ENCODE peak calls at places on chromosome 7, in nine cellular contexts. D, Y, J, X, G, P, L, R and H are unnamed samples.

GRCh38 chr7:130154501-130155317 is 50.5 kb downstream of the TMEM209 start:
- DNase-seq in R (peak), D (no peak), L (no peak), X (no peak), Y (no peak), P (peak), J (no peak), G (no peak), H (peak)

GRCh38 chr7:85554294-85554877 is 367.5 kb upstream of the SEMA3D start:
- DNase-seq in D (no peak), X (no peak), L (no peak), R (peak), J (peak), Y (peak), G (peak), P (peak), H (peak)

GRCh38 chr7:26865094-26865388 is 651 bp upstream of the SKAP2 start:
- DNase-seq in X (no peak), P (no peak), J (no peak), G (no peak), D (no peak), Y (no peak), R (peak), L (no peak), H (no peak)

GRCh38 chr7:147432068-147432467 is 1158.5 kb upstream of the C7orf33 start:
- DNase-seq in L (no peak), D (no peak), G (no peak), Y (no peak), P (peak), R (peak), J (no peak), X (no peak), H (no peak)

GRCh38 chr7:91988213-91988612 is 47.6 kb downstream of the AKAP9 start:
- DNase-seq in R (no peak), L (no peak), Y (no peak), G (no peak), J (no peak), X (no peak), D (no peak), P (no peak), H (no peak)

GRCh38 chr7:5012985-5013384 is 32.7 kb upstream of the RBAK start:
- DNase-seq in X (no peak), J (no peak), Y (no peak), G (no peak), L (no peak), P (no peak), R (no peak), D (no peak), H (no peak)

GRCh38 chr7:116726149-116726548 is 54.2 kb downstream of the MET start:
- DNase-seq in G (no peak), Y (no peak), P (no peak), X (no peak), J (no peak), D (no peak), R (no peak), L (no peak), H (no peak)

GRCh38 chr7:42831051-42831952 is 80.6 kb downstream of the C7orf25 start:
- DNase-seq in Y (no peak), R (peak), D (peak), J (no peak), P (peak), X (no peak), G (peak), L (no peak), H (no peak)

GRCh38 chr7:31122649-31123058 is 70.5 kb downstream of the ADCYAP1R1 start:
- DNase-seq in J (no peak), R (peak), G (peak), X (peak), D (peak), P (peak), Y (peak), L (peak), H (peak)

GRCh38 chr7:105688617-105689016 is 107.3 kb upstream of the EFCAB10 start:
- DNase-seq in G (no peak), L (no peak), Y (no peak), P (no peak), R (no peak), J (no peak), D (no peak), X (no peak), H (no peak)

GRCh38 chr7:155358948-155359712 is 61.5 kb downstream of the INSIG1 start:
- DNase-seq in X (no peak), J (no peak), D (no peak), L (no peak), P (no peak), Y (no peak), G (no peak), R (no peak), H (no peak)

GRCh38 chr7:21670496-21670895 is 127.7 kb downstream of the DNAH11 start:
- DNase-seq in X (no peak), Y (no peak), P (no peak), J (no peak), G (no peak), R (no peak), D (no peak), L (no peak), H (no peak)

GRCh38 chr7:119756687-119757086 is 516.3 kb upstream of the KCND2 start:
- DNase-seq in Y (no peak), J (no peak), X (no peak), G (no peak), P (no peak), D (no peak), L (no peak), R (no peak), H (no peak)

GRCh38 chr7:29309041-29309860 is 114.7 kb downstream of the CHN2 start:
- DNase-seq in D (no peak), X (no peak), J (no peak), G (no peak), L (no peak), Y (no peak), P (no peak), R (no peak), H (no peak)

GRCh38 chr7:97012293-97013005 is 7.1 kb downstream of the DLX6 start:
- DNase-seq in D (no peak), Y (no peak), L (no peak), G (no peak), X (no peak), J (no peak), R (no peak), P (no peak), H (no peak)

GRCh38 chr7:114554781-114555537 is 140.3 kb downstream of the FOXP2 start:
- DNase-seq in Y (no peak), D (no peak), J (no peak), R (peak), G (peak), X (no peak), P (no peak), L (no peak), H (no peak)

GRCh38 chr7:13110107-13110506 is 422.7 kb downstream of the ARL4A start:
- DNase-seq in P (no peak), Y (no peak), J (no peak), X (no peak), L (no peak), D (no peak), G (no peak), R (no peak), H (no peak)

GRCh38 chr7:65953890-65954289 is 28.1 kb downstream of the GUSB start:
- DNase-seq in D (no peak), J (no peak), G (no peak), Y (no peak), P (no peak), L (no peak), X (no peak), R (no peak), H (no peak)

GRCh38 chr7:142626420-142627035 is 122.7 kb upstream of the PRSS1 start:
- DNase-seq in D (no peak), R (peak), X (peak), Y (peak), L (peak), G (no peak), J (peak), P (peak), H (peak)

GRCh38 chr7:130982160-130982638 is 248.2 kb upstream of the KLF14 start:
- DNase-seq in P (no peak), X (no peak), L (peak), J (peak), Y (peak), R (peak), G (no peak), D (no peak), H (peak)

GRCh38 chr7:134472572-134473242 is 13.8 kb upstream of the AKR1B1 start:
- DNase-seq in P (no peak), G (no peak), X (no peak), J (no peak), R (no peak), Y (no peak), D (no peak), L (no peak), H (no peak)

GRCh38 chr7:123657304-123657685 is 1.6 kb downstream of the LMOD2 start:
- DNase-seq in X (no peak), D (no peak), P (no peak), Y (no peak), R (no peak), G (no peak), L (no peak), J (no peak), H (no peak)

GRCh38 chr7:33062023-33062781 is at the start of gene NT5C3A:
- DNase-seq in X (no peak), L (no peak), G (no peak), D (no peak), Y (peak), P (peak), J (peak), R (peak), H (peak)

GRCh38 chr7:36034020-36034419 is 119.0 kb upstream of the EEPD1 start:
- DNase-seq in P (no peak), L (no peak), R (no peak), Y (no peak), D (no peak), J (no peak), G (no peak), X (no peak), H (no peak)

GRCh38 chr7:111082351-111082750 is 8.6 kb upstream of the LRRN3 start:
- DNase-seq in L (no peak), X (no peak), R (no peak), J (no peak), Y (no peak), P (no peak), D (no peak), G (peak), H (no peak)

GRCh38 chr7:77651544-77652162 is 44.6 kb upstream of the RSBN1L start:
- DNase-seq in G (no peak), P (peak), L (no peak), X (peak), J (peak), D (no peak), Y (peak), R (peak), H (peak)

GRCh38 chr7:134469622-134470021 is 10.7 kb upstream of the AKR1B1 start:
- DNase-seq in L (no peak), D (no peak), G (no peak), P (no peak), Y (no peak), R (no peak), X (no peak), J (no peak), H (no peak)

GRCh38 chr7:29962035-29962434 is 27.6 kb downstream of the SCRN1 start:
- DNase-seq in J (no peak), L (no peak), D (no peak), Y (no peak), P (no peak), R (no peak), G (no peak), X (no peak), H (no peak)

GRCh38 chr7:111587715-111588433 is 25.6 kb upstream of the IMMP2L start:
- DNase-seq in D (no peak), P (no peak), X (no peak), G (no peak), L (no peak), R (no peak), J (no peak), Y (no peak), H (no peak)

GRCh38 chr7:96080021-96080420 is 241.9 kb downstream of the SLC25A13 start:
- DNase-seq in L (no peak), D (no peak), R (no peak), P (no peak), Y (no peak), G (no peak), J (no peak), X (no peak), H (no peak)